ENCODE peak calls at places on chromosomes 12 and 14, in eight cellular contexts. One of them, this sample, is unnamed.

GRCh38 chr14:92586966-92587365 is 73.4 kb downstream of the RIN3 start:
- DNase-seq in lower lobe of right lung: no peak
- DNase-seq in cardiac fibroblast: no peak
- DNase-seq in suprapubic skin: no peak
- DNase-seq in WERI-Rb-1: no peak
- DNase-seq in stomach: no peak
- DNase-seq in A549: no peak
- DNase-seq in fibroblast of mammary gland: no peak
- DNase-seq in this sample: no peak

GRCh38 chr12:67069451-67070306 is 199.5 kb upstream of the CAND1 start:
- DNase-seq in lower lobe of right lung: peak
- DNase-seq in cardiac fibroblast: peak
- DNase-seq in stomach: peak
- DNase-seq in WERI-Rb-1: peak
- DNase-seq in fibroblast of mammary gland: no peak
- DNase-seq in suprapubic skin: no peak
- DNase-seq in A549: peak
- DNase-seq in this sample: no peak

GRCh38 chr12:131159660-131160059 is 206.0 kb downstream of the ADGRD1 start:
- DNase-seq in fibroblast of mammary gland: no peak
- DNase-seq in stomach: no peak
- DNase-seq in A549: no peak
- DNase-seq in lower lobe of right lung: no peak
- DNase-seq in cardiac fibroblast: no peak
- DNase-seq in suprapubic skin: no peak
- DNase-seq in WERI-Rb-1: peak
- DNase-seq in this sample: no peak

GRCh38 chr14:57122129-57122528 is 146.6 kb downstream of the EXOC5 start:
- DNase-seq in stomach: no peak
- DNase-seq in lower lobe of right lung: no peak
- DNase-seq in cardiac fibroblast: no peak
- DNase-seq in WERI-Rb-1: no peak
- DNase-seq in suprapubic skin: no peak
- DNase-seq in fibroblast of mammary gland: no peak
- DNase-seq in A549: no peak
- DNase-seq in this sample: no peak

GRCh38 chr12:108798551-108799221 is 58.7 kb downstream of the SSH1 start:
- DNase-seq in lower lobe of right lung: no peak
- DNase-seq in stomach: no peak
- DNase-seq in A549: no peak
- DNase-seq in WERI-Rb-1: no peak
- DNase-seq in fibroblast of mammary gland: peak
- DNase-seq in suprapubic skin: no peak
- DNase-seq in cardiac fibroblast: peak
- DNase-seq in this sample: no peak

GRCh38 chr12:650983-651382 is 12.3 kb downstream of the NINJ2 start:
- DNase-seq in WERI-Rb-1: no peak
- DNase-seq in stomach: no peak
- DNase-seq in lower lobe of right lung: no peak
- DNase-seq in suprapubic skin: no peak
- DNase-seq in cardiac fibroblast: peak
- DNase-seq in A549: no peak
- DNase-seq in fibroblast of mammary gland: no peak
- DNase-seq in this sample: no peak

GRCh38 chr12:26699237-26699636 is 133.8 kb downstream of the ITPR2 start:
- DNase-seq in suprapubic skin: no peak
- DNase-seq in cardiac fibroblast: no peak
- DNase-seq in WERI-Rb-1: no peak
- DNase-seq in lower lobe of right lung: no peak
- DNase-seq in stomach: no peak
- DNase-seq in A549: no peak
- DNase-seq in fibroblast of mammary gland: peak
- DNase-seq in this sample: no peak

GRCh38 chr14:73567951-73568885 is 795 bp upstream of the ACOT2 start:
- DNase-seq in WERI-Rb-1: no peak
- DNase-seq in lower lobe of right lung: no peak
- DNase-seq in stomach: no peak
- DNase-seq in cardiac fibroblast: peak
- DNase-seq in fibroblast of mammary gland: peak
- DNase-seq in suprapubic skin: no peak
- DNase-seq in A549: no peak
- DNase-seq in this sample: no peak

GRCh38 chr12:26631846-26632245 is 201.1 kb downstream of the ITPR2 start:
- DNase-seq in WERI-Rb-1: no peak
- DNase-seq in stomach: no peak
- DNase-seq in A549: no peak
- DNase-seq in cardiac fibroblast: peak
- DNase-seq in suprapubic skin: no peak
- DNase-seq in fibroblast of mammary gland: no peak
- DNase-seq in lower lobe of right lung: no peak
- DNase-seq in this sample: no peak

GRCh38 chr14:27929823-27930347 is 836.7 kb upstream of the FOXG1 start:
- DNase-seq in lower lobe of right lung: no peak
- DNase-seq in suprapubic skin: no peak
- DNase-seq in stomach: no peak
- DNase-seq in fibroblast of mammary gland: no peak
- DNase-seq in cardiac fibroblast: no peak
- DNase-seq in WERI-Rb-1: no peak
- DNase-seq in A549: no peak
- DNase-seq in this sample: no peak

GRCh38 chr12:61536117-61536516 is 724.1 kb upstream of the USP15 start:
- DNase-seq in fibroblast of mammary gland: no peak
- DNase-seq in suprapubic skin: no peak
- DNase-seq in lower lobe of right lung: no peak
- DNase-seq in stomach: no peak
- DNase-seq in cardiac fibroblast: no peak
- DNase-seq in WERI-Rb-1: no peak
- DNase-seq in A549: no peak
- DNase-seq in this sample: no peak

GRCh38 chr14:104267895-104268294 is 129.5 kb downstream of the KIF26A start:
- DNase-seq in cardiac fibroblast: no peak
- DNase-seq in fibroblast of mammary gland: no peak
- DNase-seq in stomach: peak
- DNase-seq in suprapubic skin: no peak
- DNase-seq in lower lobe of right lung: peak
- DNase-seq in A549: no peak
- DNase-seq in WERI-Rb-1: peak
- DNase-seq in this sample: no peak

GRCh38 chr12:109144224-109144623 is 27.8 kb downstream of the ACACB start:
- DNase-seq in fibroblast of mammary gland: no peak
- DNase-seq in lower lobe of right lung: no peak
- DNase-seq in WERI-Rb-1: no peak
- DNase-seq in suprapubic skin: no peak
- DNase-seq in cardiac fibroblast: no peak
- DNase-seq in A549: no peak
- DNase-seq in stomach: no peak
- DNase-seq in this sample: no peak

GRCh38 chr12:538731-539539 is 79.2 kb downstream of the B4GALNT3 start:
- DNase-seq in fibroblast of mammary gland: peak
- DNase-seq in stomach: peak
- DNase-seq in lower lobe of right lung: peak
- DNase-seq in A549: no peak
- DNase-seq in suprapubic skin: no peak
- DNase-seq in cardiac fibroblast: peak
- DNase-seq in WERI-Rb-1: no peak
- DNase-seq in this sample: no peak

GRCh38 chr12:4009979-4010704 is 136.9 kb upstream of the PARP11 start:
- DNase-seq in stomach: no peak
- DNase-seq in fibroblast of mammary gland: no peak
- DNase-seq in WERI-Rb-1: no peak
- DNase-seq in suprapubic skin: no peak
- DNase-seq in cardiac fibroblast: no peak
- DNase-seq in lower lobe of right lung: no peak
- DNase-seq in A549: no peak
- DNase-seq in this sample: no peak

GRCh38 chr14:103056322-103057027 is 874 bp downstream of the CDC42BPB start:
- DNase-seq in A549: peak
- DNase-seq in suprapubic skin: peak
- DNase-seq in lower lobe of right lung: peak
- DNase-seq in cardiac fibroblast: peak
- DNase-seq in stomach: peak
- DNase-seq in fibroblast of mammary gland: peak
- DNase-seq in WERI-Rb-1: peak
- DNase-seq in this sample: no peak

GRCh38 chr14:30210630-30211029 is 283.0 kb upstream of the PRKD1 start:
- DNase-seq in suprapubic skin: no peak
- DNase-seq in A549: no peak
- DNase-seq in stomach: no peak
- DNase-seq in fibroblast of mammary gland: peak
- DNase-seq in WERI-Rb-1: no peak
- DNase-seq in lower lobe of right lung: no peak
- DNase-seq in cardiac fibroblast: no peak
- DNase-seq in this sample: no peak

GRCh38 chr14:49972840-49973239 is 80.0 kb downstream of the ARF6 start:
- DNase-seq in A549: peak
- DNase-seq in WERI-Rb-1: no peak
- DNase-seq in lower lobe of right lung: no peak
- DNase-seq in suprapubic skin: no peak
- DNase-seq in fibroblast of mammary gland: peak
- DNase-seq in cardiac fibroblast: peak
- DNase-seq in stomach: peak
- DNase-seq in this sample: no peak

GRCh38 chr12:53676715-53677611 is 1.1 kb upstream of the ATP5MC2 start:
- DNase-seq in lower lobe of right lung: peak
- DNase-seq in suprapubic skin: peak
- DNase-seq in cardiac fibroblast: peak
- DNase-seq in stomach: peak
- DNase-seq in WERI-Rb-1: peak
- DNase-seq in A549: no peak
- DNase-seq in fibroblast of mammary gland: peak
- DNase-seq in this sample: no peak

GRCh38 chr12:57093412-57094193 is 4.7 kb downstream of the NAB2 start:
- DNase-seq in A549: peak
- DNase-seq in suprapubic skin: peak
- DNase-seq in fibroblast of mammary gland: peak
- DNase-seq in cardiac fibroblast: peak
- DNase-seq in WERI-Rb-1: peak
- DNase-seq in lower lobe of right lung: peak
- DNase-seq in stomach: peak
- DNase-seq in this sample: no peak

GRCh38 chr12:7018350-7019042 is at the start of gene LPCAT3:
- DNase-seq in suprapubic skin: peak
- DNase-seq in stomach: peak
- DNase-seq in A549: peak
- DNase-seq in fibroblast of mammary gland: peak
- DNase-seq in lower lobe of right lung: peak
- DNase-seq in WERI-Rb-1: peak
- DNase-seq in cardiac fibroblast: peak
- DNase-seq in this sample: peak

GRCh38 chr12:102824218-102824835 is 92.7 kb downstream of the PAH start:
- DNase-seq in WERI-Rb-1: no peak
- DNase-seq in cardiac fibroblast: peak
- DNase-seq in stomach: no peak
- DNase-seq in A549: peak
- DNase-seq in fibroblast of mammary gland: peak
- DNase-seq in lower lobe of right lung: peak
- DNase-seq in suprapubic skin: no peak
- DNase-seq in this sample: no peak

GRCh38 chr12:69131073-69131472 is 108.3 kb upstream of the CPSF6 start:
- DNase-seq in fibroblast of mammary gland: no peak
- DNase-seq in stomach: no peak
- DNase-seq in suprapubic skin: no peak
- DNase-seq in A549: no peak
- DNase-seq in lower lobe of right lung: no peak
- DNase-seq in WERI-Rb-1: no peak
- DNase-seq in cardiac fibroblast: no peak
- DNase-seq in this sample: no peak

GRCh38 chr12:132181570-132182200 is 37.4 kb downstream of the NOC4L start:
- DNase-seq in A549: no peak
- DNase-seq in WERI-Rb-1: no peak
- DNase-seq in lower lobe of right lung: no peak
- DNase-seq in cardiac fibroblast: no peak
- DNase-seq in fibroblast of mammary gland: no peak
- DNase-seq in suprapubic skin: no peak
- DNase-seq in stomach: no peak
- DNase-seq in this sample: no peak

GRCh38 chr12:132178314-132178713 is 34.1 kb downstream of the NOC4L start:
- DNase-seq in cardiac fibroblast: no peak
- DNase-seq in WERI-Rb-1: no peak
- DNase-seq in lower lobe of right lung: no peak
- DNase-seq in stomach: no peak
- DNase-seq in A549: no peak
- DNase-seq in fibroblast of mammary gland: no peak
- DNase-seq in suprapubic skin: no peak
- DNase-seq in this sample: no peak

GRCh38 chr12:132180648-132181546 is 36.6 kb downstream of the NOC4L start:
- DNase-seq in lower lobe of right lung: no peak
- DNase-seq in WERI-Rb-1: no peak
- DNase-seq in stomach: no peak
- DNase-seq in fibroblast of mammary gland: no peak
- DNase-seq in suprapubic skin: no peak
- DNase-seq in cardiac fibroblast: no peak
- DNase-seq in A549: no peak
- DNase-seq in this sample: no peak

GRCh38 chr12:132178801-132179401 is 34.6 kb downstream of the NOC4L start:
- DNase-seq in A549: no peak
- DNase-seq in cardiac fibroblast: no peak
- DNase-seq in WERI-Rb-1: no peak
- DNase-seq in lower lobe of right lung: no peak
- DNase-seq in fibroblast of mammary gland: no peak
- DNase-seq in suprapubic skin: no peak
- DNase-seq in stomach: no peak
- DNase-seq in this sample: no peak

GRCh38 chr12:132179431-132180362 is 35.4 kb downstream of the NOC4L start:
- DNase-seq in lower lobe of right lung: no peak
- DNase-seq in suprapubic skin: no peak
- DNase-seq in WERI-Rb-1: no peak
- DNase-seq in fibroblast of mammary gland: no peak
- DNase-seq in cardiac fibroblast: no peak
- DNase-seq in stomach: no peak
- DNase-seq in A549: no peak
- DNase-seq in this sample: no peak
- TF ChIP-seq CTCF in lower lobe of right lung: no peak
- TF ChIP-seq CTCF in suprapubic skin: no peak
- TF ChIP-seq CTCF in WERI-Rb-1: no peak
- TF ChIP-seq CTCF in fibroblast of mammary gland: no peak
- TF ChIP-seq CTCF in cardiac fibroblast: no peak
- TF ChIP-seq CTCF in stomach: no peak
- TF ChIP-seq CTCF in A549: no peak
- TF ChIP-seq CTCF in this sample: no peak

GRCh38 chr12:106139422-106140141 is 828 bp upstream of the NUAK1 start:
- DNase-seq in suprapubic skin: peak
- DNase-seq in lower lobe of right lung: peak
- DNase-seq in cardiac fibroblast: peak
- DNase-seq in fibroblast of mammary gland: peak
- DNase-seq in A549: peak
- DNase-seq in WERI-Rb-1: peak
- DNase-seq in stomach: peak
- DNase-seq in this sample: no peak
- H3K4me3 ChIP-seq in suprapubic skin: peak
- H3K4me3 ChIP-seq in lower lobe of right lung: peak
- H3K4me3 ChIP-seq in cardiac fibroblast: peak
- H3K4me3 ChIP-seq in fibroblast of mammary gland: peak
- H3K4me3 ChIP-seq in A549: peak
- H3K4me3 ChIP-seq in WERI-Rb-1: peak
- H3K4me3 ChIP-seq in stomach: peak
- H3K4me3 ChIP-seq in this sample: peak

GRCh38 chr12:21065845-21066244 is 65.1 kb upstream of the SLCO1B1 start:
- DNase-seq in cardiac fibroblast: peak
- DNase-seq in WERI-Rb-1: peak
- DNase-seq in A549: no peak
- DNase-seq in lower lobe of right lung: no peak
- DNase-seq in fibroblast of mammary gland: no peak
- DNase-seq in suprapubic skin: no peak
- DNase-seq in stomach: no peak
- DNase-seq in this sample: no peak
- TF ChIP-seq CTCF in cardiac fibroblast: peak
- TF ChIP-seq CTCF in WERI-Rb-1: peak
- TF ChIP-seq CTCF in A549: peak
- TF ChIP-seq CTCF in lower lobe of right lung: peak
- TF ChIP-seq CTCF in fibroblast of mammary gland: no peak
- TF ChIP-seq CTCF in suprapubic skin: no peak
- TF ChIP-seq CTCF in stomach: peak
- TF ChIP-seq CTCF in this sample: peak

GRCh38 chr12:127623362-127623761 is 643.6 kb upstream of the TMEM132C start:
- DNase-seq in fibroblast of mammary gland: no peak
- DNase-seq in stomach: peak
- DNase-seq in A549: no peak
- DNase-seq in lower lobe of right lung: no peak
- DNase-seq in cardiac fibroblast: no peak
- DNase-seq in WERI-Rb-1: no peak
- DNase-seq in suprapubic skin: no peak
- DNase-seq in this sample: no peak
- H3K4me3 ChIP-seq in fibroblast of mammary gland: no peak
- H3K4me3 ChIP-seq in stomach: no peak
- H3K4me3 ChIP-seq in A549: no peak
- H3K4me3 ChIP-seq in lower lobe of right lung: no peak
- H3K4me3 ChIP-seq in cardiac fibroblast: no peak
- H3K4me3 ChIP-seq in WERI-Rb-1: no peak
- H3K4me3 ChIP-seq in suprapubic skin: no peak
- H3K4me3 ChIP-seq in this sample: no peak